ENCODE peak calls at places on chromosomes 12 and 14, in five cellular contexts. One of them, this sample, is unnamed.

GRCh38 chr14:103259801-103260628 is 74.0 kb upstream of the EIF5 start:
- DNase-seq in AG08396: no peak
- DNase-seq in kidney tubule cell: peak
- DNase-seq in EH: no peak
- DNase-seq in fibroblast of lung: no peak
- DNase-seq in this sample: no peak

GRCh38 chr14:26554069-26554772 is 43.6 kb downstream of the NOVA1 start:
- DNase-seq in AG08396: no peak
- DNase-seq in kidney tubule cell: no peak
- DNase-seq in EH: no peak
- DNase-seq in fibroblast of lung: no peak
- DNase-seq in this sample: no peak

GRCh38 chr12:93127107-93127560 is 198.0 kb upstream of the EEA1 start:
- DNase-seq in AG08396: no peak
- DNase-seq in kidney tubule cell: no peak
- DNase-seq in EH: peak
- DNase-seq in fibroblast of lung: no peak
- DNase-seq in this sample: no peak

GRCh38 chr12:480831-481230 is 21.1 kb downstream of the B4GALNT3 start:
- DNase-seq in AG08396: no peak
- DNase-seq in kidney tubule cell: no peak
- DNase-seq in EH: peak
- DNase-seq in fibroblast of lung: peak
- DNase-seq in this sample: peak

GRCh38 chr12:122834229-122834920 is 882 bp upstream of the HIP1R start:
- DNase-seq in AG08396: peak
- DNase-seq in kidney tubule cell: peak
- DNase-seq in EH: peak
- DNase-seq in fibroblast of lung: peak
- DNase-seq in this sample: peak

GRCh38 chr12:86513206-86513605 is 257.0 kb upstream of the MGAT4C start:
- DNase-seq in AG08396: no peak
- DNase-seq in kidney tubule cell: no peak
- DNase-seq in EH: no peak
- DNase-seq in fibroblast of lung: peak
- DNase-seq in this sample: no peak

GRCh38 chr12:128336506-128336905 is 69.5 kb downstream of the TMEM132C start:
- DNase-seq in AG08396: no peak
- DNase-seq in kidney tubule cell: no peak
- DNase-seq in EH: no peak
- DNase-seq in fibroblast of lung: no peak
- DNase-seq in this sample: no peak

GRCh38 chr12:122076743-122077495 is 1.6 kb upstream of the MLXIP start:
- DNase-seq in AG08396: no peak
- DNase-seq in kidney tubule cell: no peak
- DNase-seq in EH: no peak
- DNase-seq in fibroblast of lung: no peak
- DNase-seq in this sample: no peak

GRCh38 chr12:42631507-42631906 is 42.0 kb upstream of the PRICKLE1 start:
- DNase-seq in AG08396: no peak
- DNase-seq in kidney tubule cell: no peak
- DNase-seq in EH: no peak
- DNase-seq in fibroblast of lung: peak
- DNase-seq in this sample: no peak

GRCh38 chr12:117293510-117293909 is 67.9 kb downstream of the NOS1 start:
- DNase-seq in AG08396: no peak
- DNase-seq in kidney tubule cell: no peak
- DNase-seq in EH: no peak
- DNase-seq in fibroblast of lung: no peak
- DNase-seq in this sample: no peak

GRCh38 chr14:61452452-61452851 is 131.1 kb downstream of the PRKCH start:
- DNase-seq in AG08396: no peak
- DNase-seq in kidney tubule cell: no peak
- DNase-seq in EH: no peak
- DNase-seq in fibroblast of lung: no peak
- DNase-seq in this sample: no peak

GRCh38 chr12:8956772-8957171 is 7.3 kb upstream of the M6PR start:
- DNase-seq in AG08396: no peak
- DNase-seq in kidney tubule cell: no peak
- DNase-seq in EH: no peak
- DNase-seq in fibroblast of lung: no peak
- DNase-seq in this sample: no peak

GRCh38 chr12:103948746-103949406 is 16.8 kb upstream of the TDG start:
- DNase-seq in AG08396: no peak
- DNase-seq in kidney tubule cell: no peak
- DNase-seq in EH: no peak
- DNase-seq in fibroblast of lung: no peak
- DNase-seq in this sample: no peak

GRCh38 chr12:53805067-53805466 is 53.3 kb upstream of the CISTR start:
- DNase-seq in AG08396: no peak
- DNase-seq in kidney tubule cell: no peak
- DNase-seq in EH: peak
- DNase-seq in fibroblast of lung: peak
- DNase-seq in this sample: no peak

GRCh38 chr12:531951-532585 is 72.3 kb downstream of the B4GALNT3 start:
- DNase-seq in AG08396: no peak
- DNase-seq in kidney tubule cell: peak
- DNase-seq in EH: peak
- DNase-seq in fibroblast of lung: no peak
- DNase-seq in this sample: no peak

GRCh38 chr14:52767058-52767833 is 24.2 kb downstream of the GNPNAT1 start:
- DNase-seq in AG08396: no peak
- DNase-seq in kidney tubule cell: no peak
- DNase-seq in EH: no peak
- DNase-seq in fibroblast of lung: no peak
- DNase-seq in this sample: no peak

GRCh38 chr12:64730585-64730964 is 28.6 kb downstream of the GNS start:
- DNase-seq in AG08396: no peak
- DNase-seq in kidney tubule cell: no peak
- DNase-seq in EH: no peak
- DNase-seq in fibroblast of lung: no peak
- DNase-seq in this sample: no peak

GRCh38 chr14:103130965-103131364 is 7.7 kb downstream of the TNFAIP2 start:
- DNase-seq in AG08396: peak
- DNase-seq in kidney tubule cell: peak
- DNase-seq in EH: peak
- DNase-seq in fibroblast of lung: peak
- DNase-seq in this sample: peak

GRCh38 chr12:119178544-119179334 is at the start of gene HSPB8:
- DNase-seq in AG08396: peak
- DNase-seq in kidney tubule cell: peak
- DNase-seq in EH: peak
- DNase-seq in fibroblast of lung: peak
- DNase-seq in this sample: peak

GRCh38 chr12:28879379-28879778 is 269.7 kb upstream of the FAR2 start:
- DNase-seq in AG08396: no peak
- DNase-seq in kidney tubule cell: no peak
- DNase-seq in EH: no peak
- DNase-seq in fibroblast of lung: no peak
- DNase-seq in this sample: no peak

GRCh38 chr14:97336179-97336578 is 539.0 kb downstream of the VRK1 start:
- DNase-seq in AG08396: no peak
- DNase-seq in kidney tubule cell: no peak
- DNase-seq in EH: no peak
- DNase-seq in fibroblast of lung: no peak
- DNase-seq in this sample: no peak